ENCODE peak calls at places on chromosomes 11 and 22, in nine cellular contexts. Z is pancreas; Q is kidney glomerular epithelial cell; P is GM12865; G is activated CD4-positive, CD25-positive, alpha-beta regulatory T cell; W is aorta; C is AG08395; E is H7; X is GF-D8. U is an unnamed sample.

GRCh38 chr22:19772673-19773469 is 12.3 kb downstream of the TBX1 start:
- DNase-seq in Z (peak; percentile 35), Q (no peak), P (peak; percentile 78), G (no peak), W (peak; percentile 72), C (no peak), E (peak; percentile 52), X (peak; percentile 38), U (no peak)

GRCh38 chr22:37185646-37186227 is 2.3 kb downstream of the C1QTNF6 start:
- DNase-seq in Z (peak; percentile 30), Q (no peak), P (no peak), G (no peak), W (peak; percentile 30), C (no peak), E (no peak), X (no peak), U (no peak)

GRCh38 chr11:86588566-86589090 is 83.8 kb downstream of the ME3 start:
- DNase-seq in Z (no peak), Q (peak; percentile 65), P (no peak), G (no peak), W (no peak), C (no peak), E (no peak), X (no peak), U (peak; percentile 43)

GRCh38 chr11:17613983-17614382 is 66.9 kb downstream of the OTOG start:
- DNase-seq in Z (no peak), Q (no peak), P (no peak), G (no peak), W (no peak), C (no peak), E (no peak), X (no peak), U (no peak)

GRCh38 chr22:18078329-18079041 is 695 bp downstream of the PEX26 start:
- DNase-seq in Z (peak; percentile 87), Q (peak; percentile 8), P (peak; percentile 84), G (no peak), W (peak; percentile 61), C (peak; percentile 36), E (peak; percentile 81), X (no peak), U (peak; percentile 70)

GRCh38 chr22:35523167-35523928 is 17.3 kb upstream of the RASD2 start:
- DNase-seq in Z (no peak), Q (no peak), P (no peak), G (no peak), W (no peak), C (no peak), E (no peak), X (no peak), U (no peak)

GRCh38 chr11:848988-849824 is 6.6 kb downstream of the TSPAN4 start:
- DNase-seq in Z (no peak), Q (no peak), P (no peak), G (no peak), W (no peak), C (no peak), E (peak; percentile 100), X (no peak), U (peak; percentile 84)

GRCh38 chr11:4991066-4991465 is 3.6 kb upstream of the OR51L1 start:
- DNase-seq in Z (no peak), Q (no peak), P (peak; percentile 9), G (no peak), W (no peak), C (no peak), E (peak; percentile 3), X (no peak), U (peak; percentile 28)

GRCh38 chr22:38348751-38349496 is 31.7 kb upstream of the CSNK1E start:
- DNase-seq in Z (peak; percentile 33), Q (no peak), P (no peak), G (no peak), W (peak; percentile 30), C (no peak), E (peak; percentile 5), X (no peak), U (no peak)

GRCh38 chr11:93567406-93567819 is 24.2 kb upstream of the SMCO4 start:
- DNase-seq in Z (peak; percentile 71), Q (no peak), P (no peak), G (no peak), W (peak; percentile 92), C (peak; percentile 11), E (no peak), X (no peak), U (no peak)

GRCh38 chr22:17318817-17319216 is 50.4 kb upstream of the CECR2 start:
- DNase-seq in Z (no peak), Q (no peak), P (no peak), G (no peak), W (no peak), C (no peak), E (no peak), X (no peak), U (no peak)

GRCh38 chr22:40258463-40259046 is 80.8 kb downstream of the TNRC6B start:
- DNase-seq in Z (no peak), Q (peak; percentile 25), P (no peak), G (no peak), W (no peak), C (no peak), E (no peak), X (no peak), U (no peak)

GRCh38 chr11:71999813-72000590 is 1.3 kb downstream of the IL18BP start:
- DNase-seq in Z (no peak), Q (no peak), P (no peak), G (no peak), W (no peak), C (no peak), E (no peak), X (no peak), U (no peak)

U was measured in GM23338.